ENCODE peak calls at places on chromosomes 12 and 14, in four cellular contexts. Y, V, X and H are unnamed samples.

GRCh38 chr14:53126705-53127104 is 26.4 kb downstream of the DDHD1 start:
- DNase-seq in V (no peak), Y (no peak), X (no peak), H (no peak)

GRCh38 chr12:53208877-53209463 is 1.9 kb upstream of the ITGB7 start:
- DNase-seq in Y (peak; percentile 67), V (no peak), X (no peak), H (peak; percentile 62)

GRCh38 chr12:65082411-65082810 is 38.7 kb downstream of the WIF1 start:
- DNase-seq in Y (no peak), V (no peak), X (no peak), H (no peak)

GRCh38 chr12:111767362-111768158 is 827 bp downstream of the ALDH2 start:
- DNase-seq in X (no peak), V (no peak), Y (no peak), H (no peak)

GRCh38 chr12:132395908-132396305 is 66.5 kb upstream of the GALNT9 start:
- DNase-seq in Y (no peak), X (no peak), V (no peak), H (no peak)

GRCh38 chr12:114904254-114905003 is 220.5 kb upstream of the TBX3 start:
- DNase-seq in Y (no peak), X (no peak), V (no peak), H (no peak)

GRCh38 chr12:54262403-54262925 is 17.5 kb downstream of the CBX5 start:
- DNase-seq in Y (no peak), X (no peak), V (no peak), H (no peak)

GRCh38 chr14:100803694-100804075 is 22.2 kb upstream of the MEG3 start:
- DNase-seq in V (no peak), Y (no peak), X (no peak), H (no peak)

GRCh38 chr12:86212970-86213369 is 43.2 kb downstream of the MGAT4C start:
- DNase-seq in X (no peak), V (no peak), Y (no peak), H (no peak)

GRCh38 chr12:110046451-110047187 is 1.7 kb downstream of the C12orf76 start:
- DNase-seq in X (no peak), Y (no peak), V (no peak), H (no peak)

GRCh38 chr12:114869091-114869834 is 185.3 kb upstream of the TBX3 start:
- DNase-seq in Y (no peak), X (no peak), V (no peak), H (no peak)

GRCh38 chr12:28489256-28489655 is 299.0 kb downstream of the CCDC91 start:
- DNase-seq in V (no peak), X (no peak), Y (no peak), H (no peak)

GRCh38 chr14:33194551-33194950 is 255.9 kb downstream of the NPAS3 start:
- DNase-seq in V (no peak), X (no peak), Y (no peak), H (no peak)

GRCh38 chr14:69863083-69863482 is 16.1 kb upstream of the SMOC1 start:
- DNase-seq in Y (no peak), V (no peak), X (no peak), H (no peak)

GRCh38 chr12:9760699-9761406 is at the start of gene CD69:
- DNase-seq in Y (peak; percentile 91), X (no peak), V (peak; percentile 71), H (peak; percentile 88)

GRCh38 chr12:123984903-123985302 is 11.9 kb downstream of the ZNF664 start:
- DNase-seq in V (no peak), X (no peak), Y (no peak), H (no peak)

GRCh38 chr12:87127272-87127671 is 871.1 kb upstream of the MGAT4C start:
- DNase-seq in X (no peak), V (no peak), Y (no peak), H (no peak)

GRCh38 chr14:103257211-103257962 is 76.7 kb upstream of the EIF5 start:
- DNase-seq in Y (no peak), X (no peak), V (no peak), H (no peak)

GRCh38 chr12:132500856-132501180 is 10.9 kb downstream of the FBRSL1 start:
- DNase-seq in X (no peak), Y (no peak), V (no peak), H (no peak)

GRCh38 chr12:77724367-77724957 is 106.2 kb upstream of the NAV3 start:
- DNase-seq in Y (no peak), X (no peak), V (no peak), H (no peak)

GRCh38 chr12:68497112-68497511 is 113.6 kb upstream of the RAP1B start:
- DNase-seq in Y (no peak), X (no peak), V (no peak), H (no peak)

GRCh38 chr12:108606492-108606891 is 8.6 kb upstream of the TMEM119 start:
- DNase-seq in X (no peak), V (no peak), Y (no peak), H (no peak)

GRCh38 chr12:115174928-115175327 is 491.0 kb upstream of the TBX3 start:
- DNase-seq in Y (no peak), V (no peak), X (peak; percentile 13), H (no peak)

GRCh38 chr12:55396326-55396725 is 4.0 kb upstream of the OR6C65 start:
- DNase-seq in X (no peak), Y (no peak), V (no peak), H (no peak)

GRCh38 chr12:2161478-2161877 is 108.7 kb downstream of the CACNA1C start:
- DNase-seq in V (no peak), Y (no peak), X (peak; percentile 82), H (no peak)

GRCh38 chr12:2068638-2069037 is 15.9 kb downstream of the CACNA1C start:
- DNase-seq in Y (no peak), V (no peak), X (no peak), H (no peak)

GRCh38 chr14:89288114-89288513 is 128.9 kb downstream of the FOXN3 start:
- DNase-seq in X (no peak), Y (no peak), V (no peak), H (no peak)

GRCh38 chr12:108612788-108613282 is 15.0 kb upstream of the TMEM119 start:
- DNase-seq in Y (no peak), V (no peak), X (no peak), H (no peak)

GRCh38 chr12:96208801-96209534 is 14.8 kb downstream of the ELK3 start:
- DNase-seq in Y (no peak), X (no peak), V (no peak), H (no peak)

GRCh38 chr14:32728957-32729356 is 209.7 kb upstream of the NPAS3 start:
- DNase-seq in X (no peak), V (no peak), Y (no peak), H (no peak)

GRCh38 chr12:96196781-96197180 is 2.6 kb downstream of the ELK3 start:
- DNase-seq in X (no peak), V (no peak), Y (no peak), H (peak; percentile 49)